ENCODE peak calls at places on chromosomes 5 and 9, in seven cellular contexts. Q is heart left ventricle; Y is Panc1; C is GM23338; Z is body of pancreas; E is CD8-positive, alpha-beta T cell; N is heart right ventricle. U is an unnamed sample. For H3K4me1, the result is how much of the 10 kb centered on the place peaks cover.

GRCh38 chr5:53424691-53425597 is 55.5 kb upstream of the FST start:
- DNase-seq in Q (no peak), Y (no peak), C (peak), Z (no peak), E (no peak), N (no peak), U (no peak)

GRCh38 chr5:67971223-67971830 is 244.2 kb upstream of the PIK3R1 start:
- DNase-seq in Q (no peak), Y (no peak), C (no peak), Z (no peak), E (no peak), N (no peak), U (no peak)

GRCh38 chr9:106075991-106076390 is 381.6 kb downstream of the TMEM38B start:
- DNase-seq in Q (no peak), Y (no peak), C (no peak), Z (no peak), E (no peak), N (no peak), U (no peak)

GRCh38 chr9:94779693-94780290 is 53.3 kb downstream of the AOPEP start:
- DNase-seq in Q (no peak), Y (no peak), C (no peak), Z (no peak), E (no peak), N (no peak), U (no peak)

GRCh38 chr5:79686799-79687198 is 2.8 kb upstream of the CMYA5 start:
- DNase-seq in Q (no peak), Y (no peak), C (no peak), Z (no peak), E (no peak), N (no peak), U (no peak)

GRCh38 chr5:59798862-59799667 is 94.5 kb downstream of the PDE4D start:
- DNase-seq in Q (no peak), Y (no peak), C (no peak), Z (no peak), E (no peak), N (no peak), U (no peak)

GRCh38 chr9:69500925-69501324 is 171.2 kb downstream of the APBA1 start:
- DNase-seq in Q (no peak), Y (no peak), C (no peak), Z (no peak), E (no peak), N (no peak), U (no peak)

GRCh38 chr5:135392256-135392655 is 6.8 kb downstream of the MACROH2A1 start:
- DNase-seq in Q (no peak), Y (no peak), C (no peak), Z (no peak), E (no peak), N (no peak), U (no peak)

GRCh38 chr9:127644943-127645342 is 32.9 kb downstream of the STXBP1 start:
- DNase-seq in Q (no peak), Y (no peak), C (no peak), Z (no peak), E (no peak), N (no peak), U (no peak)

GRCh38 chr5:92694067-92694466 is 887.0 kb downstream of the NR2F1-AS1 start:
- DNase-seq in Q (no peak), Y (no peak), C (no peak), Z (no peak), E (no peak), N (no peak), U (no peak)

GRCh38 chr5:179254638-179255271 is 90.5 kb downstream of the ADAMTS2 start:
- DNase-seq in Q (no peak), Y (no peak), C (no peak), Z (no peak), E (no peak), N (no peak), U (no peak)

GRCh38 chr5:138686668-138687067 is 66.6 kb upstream of the CTNNA1 start:
- DNase-seq in Q (no peak), Y (no peak), C (no peak), Z (no peak), E (no peak), N (no peak), U (no peak)

GRCh38 chr5:93964421-93964820 is 223.0 kb upstream of the POU5F2 start:
- DNase-seq in Q (no peak), Y (no peak), C (no peak), Z (no peak), E (no peak), N (no peak), U (no peak)

GRCh38 chr9:95455714-95456113 is 61.1 kb downstream of the PTCH1 start:
- DNase-seq in Q (no peak), Y (no peak), C (no peak), Z (no peak), E (no peak), N (no peak), U (no peak)

GRCh38 chr9:92954078-92954861 is 6.9 kb downstream of the FGD3 start:
- DNase-seq in Q (peak), Y (no peak), C (no peak), Z (peak), E (peak), N (peak), U (no peak)

GRCh38 chr5:6307304-6307703 is 71.0 kb downstream of the MED10 start:
- DNase-seq in Q (no peak), Y (no peak), C (no peak), Z (peak), E (no peak), N (no peak), U (no peak)

GRCh38 chr5:51381801-51382507 is 1.3 kb upstream of the ISL1 start:
- DNase-seq in Q (no peak), Y (no peak), C (no peak), Z (no peak), E (no peak), N (no peak), U (no peak)

GRCh38 chr9:136486131-136486530 is 3.3 kb upstream of the SEC16A start:
- DNase-seq in Q (no peak), Y (no peak), C (no peak), Z (no peak), E (peak), N (no peak), U (no peak)

GRCh38 chr5:153546566-153546965 is 56.1 kb downstream of the GRIA1 start:
- DNase-seq in Q (no peak), Y (no peak), C (no peak), Z (no peak), E (no peak), N (no peak), U (no peak)

GRCh38 chr9:137674307-137675305 is 55.8 kb downstream of the EHMT1 start:
- DNase-seq in Q (no peak), Y (no peak), C (peak), Z (no peak), E (no peak), N (no peak), U (no peak)

GRCh38 chr5:172939045-172939444 is 20.2 kb upstream of the RPL26L1 start:
- DNase-seq in Q (no peak), Y (no peak), C (peak), Z (peak), E (no peak), N (no peak), U (no peak)

GRCh38 chr5:9361835-9362234 is 184.0 kb downstream of the SEMA5A start:
- DNase-seq in Q (peak), Y (peak), C (peak), Z (peak), E (no peak), N (peak), U (no peak)

GRCh38 chr5:11234501-11234911 is 473.5 kb upstream of the DAP start:
- DNase-seq in Q (peak), Y (no peak), C (no peak), Z (no peak), E (no peak), N (peak), U (no peak)

GRCh38 chr9:14437336-14438231 is 123.6 kb upstream of the NFIB start:
- DNase-seq in Q (no peak), Y (no peak), C (no peak), Z (no peak), E (no peak), N (no peak), U (no peak)

GRCh38 chr9:81113408-81114124 is 575.8 kb downstream of the TLE1 start:
- DNase-seq in Q (no peak), Y (no peak), C (peak), Z (no peak), E (no peak), N (no peak), U (no peak)

GRCh38 chr9:86695904-86696424 is 251.3 kb downstream of the GAS1 start:
- DNase-seq in Q (no peak), Y (no peak), C (no peak), Z (no peak), E (no peak), N (no peak), U (no peak)

GRCh38 chr5:569358-569867 is 42.7 kb upstream of the CEP72 start:
- DNase-seq in Q (no peak), Y (no peak), C (no peak), Z (no peak), E (no peak), N (no peak), U (no peak)

GRCh38 chr5:168121138-168121494 is 170.3 kb upstream of the WWC1 start:
- DNase-seq in Q (no peak), Y (no peak), C (no peak), Z (no peak), E (no peak), N (no peak), U (no peak)

GRCh38 chr5:55535199-55535905 is 588 bp upstream of the PLPP1 start:
- DNase-seq in Q (no peak), Y (no peak), C (peak), Z (no peak), E (no peak), N (peak), U (no peak)

GRCh38 chr9:79382468-79382867 is 189.3 kb upstream of the TLE4 start:
- DNase-seq in Q (no peak), Y (no peak), C (no peak), Z (no peak), E (no peak), N (no peak), U (no peak)

GRCh38 chr9:120308495-120308894 is 271.5 kb downstream of the CDK5RAP2 start:
- DNase-seq in Q (no peak), Y (no peak), C (peak), Z (no peak), E (no peak), N (no peak), U (no peak)
- TF ChIP-seq CTCF in Q (no peak), Y (no peak), C (no peak), Z (no peak), E (no peak), N (no peak), U (no peak)

DNA sequence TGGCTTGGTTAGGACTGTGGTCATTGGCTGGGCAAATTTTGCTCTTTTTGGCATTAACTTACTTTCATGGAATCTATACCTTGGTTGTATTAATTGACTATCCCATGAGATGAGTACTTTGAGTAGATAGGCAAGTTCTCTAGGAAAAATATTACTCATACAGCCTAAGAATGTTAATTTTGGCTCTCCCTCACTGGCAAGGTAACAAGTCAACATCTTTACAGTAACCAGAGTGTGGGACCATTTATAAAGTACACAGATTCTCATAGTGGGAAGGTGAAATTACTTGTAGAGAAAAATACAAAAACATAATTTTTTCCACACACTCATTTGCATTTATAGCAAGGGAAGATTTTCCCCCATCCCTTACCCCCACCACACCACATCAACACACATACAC is 154.6 kb upstream of the ZNF608 start:
- DNase-seq in Q (no peak), Y (no peak), C (no peak), Z (no peak), E (no peak), N (no peak), U (no peak)
- H3K4me1 ChIP-seq in Q (under half), Y (under half), C (under half), Z (under half), E (under half), N (under half), U (under half)

GRCh38 chr9:88198346-88198807 is 60.1 kb upstream of the SPATA31C2 start:
- DNase-seq in Q (no peak), Y (peak), C (no peak), Z (peak), E (no peak), N (no peak), U (no peak)
- H3K4me3 ChIP-seq in Q (peak), Y (peak), C (no peak), Z (no peak), E (no peak), N (peak), U (peak)

DNA sequence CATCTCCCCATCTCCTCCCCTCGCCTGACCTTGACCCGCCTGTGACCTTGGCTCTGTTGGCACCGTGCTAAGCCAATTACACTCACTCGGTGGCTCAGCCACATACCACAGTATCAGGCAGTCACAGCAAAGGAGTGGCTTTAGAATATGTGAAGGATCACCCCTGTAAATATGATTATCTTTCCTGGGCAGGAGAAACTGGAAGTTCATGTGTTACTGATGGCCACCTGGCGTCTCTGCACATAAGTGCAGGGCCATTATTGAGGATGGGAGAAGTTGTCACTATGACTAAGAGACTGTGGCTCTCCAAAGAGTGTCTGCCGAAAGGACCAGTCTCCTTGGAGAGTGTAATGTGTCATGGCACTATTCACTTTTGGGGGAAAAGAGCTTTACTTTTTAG is 116.9 kb upstream of the S1PR3 start:
- DNase-seq in Q (no peak), Y (no peak), C (no peak), Z (no peak), E (no peak), N (no peak), U (no peak)
- TF ChIP-seq CTCF in Q (peak), Y (peak), C (no peak), Z (no peak), E (no peak), N (peak), U (no peak)